ENCODE peak calls at places on chromosomes 5 and 9, in ten cellular contexts. One of them, this sample, is unnamed.

GRCh38 chr5:142091922-142092321 is 16.7 kb upstream of the NDFIP1 start:
- DNase-seq in AG04450: no peak
- DNase-seq in fibroblast of pulmonary artery: no peak
- DNase-seq in A673: no peak
- DNase-seq in thoracic aorta: no peak
- DNase-seq in GM13976: no peak
- DNase-seq in left ventricle myocardium inferior: no peak
- DNase-seq in GM12865: no peak
- DNase-seq in AG10803: no peak
- DNase-seq in HCT116: no peak
- DNase-seq in this sample: no peak

GRCh38 chr9:125203259-125203658 is 2.9 kb downstream of the RABEPK start:
- DNase-seq in AG04450: no peak
- DNase-seq in left ventricle myocardium inferior: no peak
- DNase-seq in fibroblast of pulmonary artery: no peak
- DNase-seq in HCT116: no peak
- DNase-seq in GM13976: no peak
- DNase-seq in AG10803: peak; percentile 31
- DNase-seq in A673: peak; percentile 26
- DNase-seq in thoracic aorta: no peak
- DNase-seq in GM12865: no peak
- DNase-seq in this sample: no peak

GRCh38 chr9:99115947-99116543 is 11.1 kb downstream of the TGFBR1 start:
- DNase-seq in thoracic aorta: no peak
- DNase-seq in A673: no peak
- DNase-seq in fibroblast of pulmonary artery: no peak
- DNase-seq in left ventricle myocardium inferior: no peak
- DNase-seq in AG04450: no peak
- DNase-seq in GM13976: no peak
- DNase-seq in GM12865: no peak
- DNase-seq in HCT116: no peak
- DNase-seq in AG10803: peak; percentile 47
- DNase-seq in this sample: no peak

GRCh38 chr5:81247441-81247972 is 14.4 kb downstream of the CKMT2 start:
- DNase-seq in fibroblast of pulmonary artery: peak; percentile 63
- DNase-seq in HCT116: peak; percentile 40
- DNase-seq in A673: peak; percentile 10
- DNase-seq in GM12865: no peak
- DNase-seq in GM13976: no peak
- DNase-seq in AG04450: peak; percentile 13
- DNase-seq in thoracic aorta: no peak
- DNase-seq in AG10803: peak; percentile 42
- DNase-seq in left ventricle myocardium inferior: no peak
- DNase-seq in this sample: no peak

GRCh38 chr5:121744577-121744976 is 107.1 kb upstream of the FTMT start:
- DNase-seq in AG04450: no peak
- DNase-seq in fibroblast of pulmonary artery: no peak
- DNase-seq in GM13976: no peak
- DNase-seq in thoracic aorta: no peak
- DNase-seq in GM12865: no peak
- DNase-seq in AG10803: no peak
- DNase-seq in HCT116: no peak
- DNase-seq in left ventricle myocardium inferior: no peak
- DNase-seq in A673: no peak
- DNase-seq in this sample: no peak

GRCh38 chr9:98794802-98795201 is 1.6 kb downstream of the ANKS6 start:
- DNase-seq in HCT116: no peak
- DNase-seq in A673: no peak
- DNase-seq in GM13976: no peak
- DNase-seq in fibroblast of pulmonary artery: no peak
- DNase-seq in GM12865: no peak
- DNase-seq in AG04450: no peak
- DNase-seq in thoracic aorta: no peak
- DNase-seq in left ventricle myocardium inferior: no peak
- DNase-seq in AG10803: no peak
- DNase-seq in this sample: no peak

GRCh38 chr5:65474129-65474711 is 7.5 kb downstream of the ADAMTS6 start:
- DNase-seq in AG04450: no peak
- DNase-seq in fibroblast of pulmonary artery: peak; percentile 33
- DNase-seq in left ventricle myocardium inferior: no peak
- DNase-seq in GM12865: no peak
- DNase-seq in thoracic aorta: no peak
- DNase-seq in GM13976: no peak
- DNase-seq in AG10803: no peak
- DNase-seq in HCT116: no peak
- DNase-seq in A673: no peak
- DNase-seq in this sample: no peak

GRCh38 chr5:169637856-169638190 is 748 bp downstream of the DOCK2 start:
- DNase-seq in A673: no peak
- DNase-seq in thoracic aorta: no peak
- DNase-seq in GM13976: peak; percentile 72
- DNase-seq in HCT116: no peak
- DNase-seq in GM12865: peak; percentile 86
- DNase-seq in AG04450: no peak
- DNase-seq in left ventricle myocardium inferior: peak; percentile 25
- DNase-seq in AG10803: no peak
- DNase-seq in fibroblast of pulmonary artery: no peak
- DNase-seq in this sample: peak; percentile 92

GRCh38 chr5:149257875-149258705 is 13.6 kb upstream of the AFAP1L1 start:
- DNase-seq in HCT116: no peak
- DNase-seq in GM13976: no peak
- DNase-seq in GM12865: no peak
- DNase-seq in fibroblast of pulmonary artery: peak; percentile 63
- DNase-seq in thoracic aorta: no peak
- DNase-seq in left ventricle myocardium inferior: no peak
- DNase-seq in AG10803: peak; percentile 80
- DNase-seq in A673: no peak
- DNase-seq in AG04450: no peak
- DNase-seq in this sample: no peak

GRCh38 chr5:60960591-60960990 is 15.6 kb downstream of the NDUFAF2 start:
- DNase-seq in HCT116: peak; percentile 6
- DNase-seq in AG04450: no peak
- DNase-seq in fibroblast of pulmonary artery: peak; percentile 50
- DNase-seq in A673: peak; percentile 43
- DNase-seq in GM13976: peak; percentile 21
- DNase-seq in GM12865: peak; percentile 31
- DNase-seq in left ventricle myocardium inferior: no peak
- DNase-seq in AG10803: peak; percentile 14
- DNase-seq in thoracic aorta: no peak
- DNase-seq in this sample: peak; percentile 20

GRCh38 chr9:124353811-124354274 is 61.4 kb downstream of the PSMB7 start:
- DNase-seq in A673: no peak
- DNase-seq in GM13976: no peak
- DNase-seq in left ventricle myocardium inferior: no peak
- DNase-seq in fibroblast of pulmonary artery: peak; percentile 65
- DNase-seq in HCT116: no peak
- DNase-seq in thoracic aorta: no peak
- DNase-seq in GM12865: no peak
- DNase-seq in AG04450: peak; percentile 27
- DNase-seq in AG10803: peak; percentile 85
- DNase-seq in this sample: no peak

GRCh38 chr5:137344723-137345322 is 154.3 kb downstream of the SPOCK1 start:
- DNase-seq in GM12865: peak; percentile 55
- DNase-seq in AG10803: peak; percentile 79
- DNase-seq in left ventricle myocardium inferior: no peak
- DNase-seq in thoracic aorta: no peak
- DNase-seq in HCT116: peak; percentile 36
- DNase-seq in A673: peak; percentile 80
- DNase-seq in fibroblast of pulmonary artery: peak; percentile 89
- DNase-seq in GM13976: peak; percentile 30
- DNase-seq in AG04450: peak; percentile 27
- DNase-seq in this sample: peak; percentile 53

DNA sequence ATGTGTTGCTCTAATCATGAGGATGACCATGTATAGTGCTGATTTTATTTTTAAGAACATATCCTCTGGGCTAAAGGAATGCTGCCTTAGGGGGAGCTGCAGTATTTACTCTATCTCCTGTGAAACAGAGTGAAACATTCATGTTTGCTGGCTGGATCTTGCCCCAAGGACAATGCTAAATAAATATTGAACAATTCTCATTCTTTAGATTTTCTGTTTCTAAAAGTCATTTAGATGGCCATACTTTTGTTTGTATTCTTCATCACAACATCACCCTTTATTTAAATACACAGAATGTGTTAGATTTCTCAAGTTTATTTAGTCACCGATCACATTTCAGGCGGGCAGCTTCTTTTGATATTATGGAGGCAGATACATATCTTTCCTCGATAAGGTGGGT is 103.3 kb downstream of the ARHGEF28 start:
- DNase-seq in GM13976: no peak
- DNase-seq in HCT116: no peak
- DNase-seq in left ventricle myocardium inferior: no peak
- DNase-seq in thoracic aorta: no peak
- DNase-seq in fibroblast of pulmonary artery: no peak
- DNase-seq in AG10803: no peak
- DNase-seq in GM12865: no peak
- DNase-seq in A673: no peak
- DNase-seq in AG04450: no peak
- DNase-seq in this sample: no peak
- TF ChIP-seq CTCF in GM13976: no peak
- TF ChIP-seq CTCF in HCT116: no peak
- TF ChIP-seq CTCF in left ventricle myocardium inferior: no peak
- TF ChIP-seq CTCF in thoracic aorta: no peak
- TF ChIP-seq CTCF in fibroblast of pulmonary artery: no peak
- TF ChIP-seq CTCF in AG10803: no peak
- TF ChIP-seq CTCF in GM12865: no peak
- TF ChIP-seq CTCF in A673: no peak
- TF ChIP-seq CTCF in AG04450: no peak
- TF ChIP-seq CTCF in this sample: no peak

DNA sequence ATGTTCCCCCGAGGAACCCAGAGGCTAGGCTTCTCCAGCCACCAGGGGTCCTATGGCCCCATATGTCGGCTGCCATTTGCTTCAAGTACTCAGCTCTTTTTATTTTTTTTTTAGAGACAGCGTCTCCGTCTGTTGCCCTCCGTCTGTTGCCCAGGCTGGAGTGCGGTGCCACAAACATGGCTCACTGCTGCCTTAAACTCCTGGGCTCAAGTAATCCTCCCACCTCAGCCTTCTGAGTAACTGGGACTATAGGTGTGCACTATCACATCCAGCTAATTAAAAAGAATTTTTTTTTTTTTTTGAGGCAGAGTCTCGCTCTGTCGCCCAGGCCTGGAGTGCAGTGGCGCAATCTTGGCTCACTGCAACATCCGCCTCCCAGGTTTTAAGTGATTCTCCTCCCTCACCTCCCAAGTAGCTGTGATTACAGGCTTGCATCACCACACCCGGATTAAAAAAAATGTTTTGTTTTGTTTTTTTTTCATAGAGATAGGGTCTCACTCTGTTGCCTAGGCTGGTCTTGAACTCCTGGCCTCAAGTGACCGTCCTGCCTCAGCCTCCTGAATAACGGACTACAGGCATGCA is 8.9 kb downstream of the CERCAM start:
- DNase-seq in HCT116: no peak
- DNase-seq in GM12865: no peak
- DNase-seq in thoracic aorta: no peak
- DNase-seq in fibroblast of pulmonary artery: no peak
- DNase-seq in GM13976: no peak
- DNase-seq in AG04450: no peak
- DNase-seq in A673: no peak
- DNase-seq in left ventricle myocardium inferior: no peak
- DNase-seq in AG10803: no peak
- DNase-seq in this sample: no peak
- TF ChIP-seq CTCF in HCT116: no peak
- TF ChIP-seq CTCF in GM12865: no peak
- TF ChIP-seq CTCF in thoracic aorta: no peak
- TF ChIP-seq CTCF in fibroblast of pulmonary artery: no peak
- TF ChIP-seq CTCF in GM13976: no peak
- TF ChIP-seq CTCF in AG04450: no peak
- TF ChIP-seq CTCF in A673: no peak
- TF ChIP-seq CTCF in left ventricle myocardium inferior: no peak
- TF ChIP-seq CTCF in AG10803: no peak
- TF ChIP-seq CTCF in this sample: no peak

DNA sequence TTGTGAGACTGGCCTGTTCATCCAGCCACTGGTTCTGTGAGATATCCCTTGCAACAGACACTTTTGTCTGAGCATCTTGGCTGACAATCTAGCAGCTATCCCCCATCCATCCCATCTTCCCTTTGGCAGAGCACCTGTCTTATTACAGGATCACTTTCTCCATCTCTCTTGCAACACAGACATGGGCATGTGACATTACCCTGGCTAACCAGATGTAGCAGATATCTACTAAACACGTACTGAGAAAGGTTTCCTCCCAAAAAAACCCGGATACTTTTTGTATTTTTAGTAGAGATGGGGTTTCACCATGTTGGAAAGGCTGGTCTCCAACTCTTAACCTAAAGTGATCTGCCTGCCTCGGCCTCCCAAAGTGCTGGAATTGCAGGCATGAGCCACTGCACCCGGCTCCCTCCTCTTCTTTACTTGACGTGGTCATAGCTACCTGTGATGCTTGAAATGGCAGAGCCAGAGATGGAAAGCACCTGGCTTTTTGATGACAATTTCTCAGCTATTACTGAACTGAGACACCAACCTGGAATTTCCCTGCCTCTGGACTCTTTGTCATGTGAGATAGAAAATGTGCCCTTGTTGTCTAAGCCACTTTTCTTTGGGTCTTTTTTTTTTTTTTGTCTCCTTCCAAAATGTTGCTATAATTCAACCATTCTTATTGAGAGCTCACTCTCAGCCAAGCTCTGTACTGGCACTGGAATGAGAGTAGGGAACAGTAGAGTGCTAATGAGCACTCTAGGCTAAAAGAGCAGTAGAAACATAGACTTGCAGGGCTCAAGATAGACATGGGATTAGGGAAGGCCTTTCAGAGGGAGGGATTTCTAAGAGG is 32.6 kb downstream of the FNBP1 start:
- DNase-seq in GM12865: peak; percentile 89
- DNase-seq in A673: no peak
- DNase-seq in HCT116: no peak
- DNase-seq in GM13976: peak; percentile 42
- DNase-seq in fibroblast of pulmonary artery: no peak
- DNase-seq in AG10803: no peak
- DNase-seq in thoracic aorta: no peak
- DNase-seq in left ventricle myocardium inferior: no peak
- DNase-seq in AG04450: no peak
- DNase-seq in this sample: peak; percentile 63
- TF ChIP-seq CTCF in GM12865: no peak
- TF ChIP-seq CTCF in A673: no peak
- TF ChIP-seq CTCF in HCT116: no peak
- TF ChIP-seq CTCF in GM13976: no peak
- TF ChIP-seq CTCF in fibroblast of pulmonary artery: no peak
- TF ChIP-seq CTCF in AG10803: no peak
- TF ChIP-seq CTCF in thoracic aorta: no peak
- TF ChIP-seq CTCF in left ventricle myocardium inferior: no peak
- TF ChIP-seq CTCF in AG04450: no peak
- TF ChIP-seq CTCF in this sample: no peak

DNA sequence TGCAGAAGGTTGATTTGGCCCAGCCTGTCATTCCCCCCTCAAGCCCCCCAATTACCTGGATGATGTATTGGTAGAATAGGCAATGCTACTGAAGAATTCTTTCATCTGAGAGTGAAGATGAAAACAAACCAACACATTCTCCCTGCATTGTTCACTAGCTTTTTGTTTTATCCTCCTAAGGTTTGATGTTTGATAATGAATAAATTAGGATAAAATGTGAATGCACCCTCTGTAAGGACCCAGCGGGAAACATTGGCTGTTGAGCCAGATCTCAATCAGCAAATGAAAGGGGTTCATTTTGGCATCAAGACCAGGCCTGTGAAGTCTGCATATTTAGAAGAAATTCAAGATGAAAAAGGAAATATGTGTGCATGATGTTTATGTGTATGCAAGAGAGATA is 61.8 kb upstream of the ADAMTS19 start:
- DNase-seq in GM13976: no peak
- DNase-seq in GM12865: no peak
- DNase-seq in AG10803: no peak
- DNase-seq in left ventricle myocardium inferior: no peak
- DNase-seq in fibroblast of pulmonary artery: no peak
- DNase-seq in thoracic aorta: no peak
- DNase-seq in AG04450: no peak
- DNase-seq in A673: no peak
- DNase-seq in HCT116: no peak
- DNase-seq in this sample: no peak
- TF ChIP-seq CTCF in GM13976: no peak
- TF ChIP-seq CTCF in GM12865: no peak
- TF ChIP-seq CTCF in AG10803: no peak
- TF ChIP-seq CTCF in left ventricle myocardium inferior: no peak
- TF ChIP-seq CTCF in fibroblast of pulmonary artery: no peak
- TF ChIP-seq CTCF in thoracic aorta: no peak
- TF ChIP-seq CTCF in AG04450: no peak
- TF ChIP-seq CTCF in A673: no peak
- TF ChIP-seq CTCF in HCT116: no peak
- TF ChIP-seq CTCF in this sample: no peak